ENCODE peak calls at places on chromosomes 3 and 15, in six cellular contexts. Z is endothelial cell of umbilical vein, F is NB4, N is A549, Q is HepG2, A is GM12878. M is an unnamed sample.

GRCh38 chr15:99712415-99712814 is 20.8 kb downstream of the LYSMD4 start:
- DNase-seq in Z (no peak), F (no peak), N (no peak), Q (no peak), A (no peak), M (no peak)

GRCh38 chr15:101276501-101277037 is 716 bp downstream of the SELENOS start:
- DNase-seq in Z (peak; percentile 58), F (peak; percentile 67), N (peak; percentile 52), Q (no peak), A (no peak), M (peak; percentile 42)

GRCh38 chr15:56207092-56207491 is 36.6 kb downstream of the RFX7 start:
- DNase-seq in Z (no peak), F (no peak), N (no peak), Q (no peak), A (peak; percentile 38), M (no peak)

GRCh38 chr3:175818811-175819464 is 959.8 kb downstream of the NAALADL2 start:
- DNase-seq in Z (no peak), F (peak; percentile 7), N (no peak), Q (no peak), A (no peak), M (no peak)

GRCh38 chr15:98760112-98760826 is 111.9 kb downstream of the IGF1R start:
- DNase-seq in Z (no peak), F (no peak), N (no peak), Q (no peak), A (no peak), M (no peak)

GRCh38 chr3:196159952-196160804 is 51.0 kb downstream of the ZDHHC19 start:
- DNase-seq in Z (peak; percentile 34), F (peak; percentile 92), N (no peak), Q (no peak), A (peak; percentile 72), M (peak; percentile 78)

GRCh38 chr3:99145031-99145430 is 243.5 kb upstream of the DCBLD2 start:
- DNase-seq in Z (peak; percentile 55), F (no peak), N (no peak), Q (no peak), A (no peak), M (no peak)

GRCh38 chr3:123341871-123342630 is 106.8 kb downstream of the ADCY5 start:
- DNase-seq in Z (no peak), F (no peak), N (no peak), Q (no peak), A (no peak), M (no peak)

GRCh38 chr3:63791974-63792373 is 27.1 kb upstream of the C3orf49 start:
- DNase-seq in Z (no peak), F (peak; percentile 25), N (peak; percentile 10), Q (no peak), A (no peak), M (no peak)

GRCh38 chr3:179158336-179159039 is 10.3 kb downstream of the PIK3CA start:
- DNase-seq in Z (no peak), F (no peak), N (no peak), Q (no peak), A (no peak), M (no peak)

GRCh38 chr3:120438971-120439370 is 11.8 kb downstream of the FSTL1 start:
- DNase-seq in Z (peak; percentile 95), F (no peak), N (peak; percentile 58), Q (no peak), A (no peak), M (no peak)

GRCh38 chr15:65937476-65937875 is 68.2 kb downstream of the RAB11A start:
- DNase-seq in Z (peak; percentile 11), F (no peak), N (no peak), Q (no peak), A (no peak), M (peak; percentile 48)

GRCh38 chr3:155554777-155555445 is 190.0 kb downstream of the PLCH1 start:
- DNase-seq in Z (no peak), F (peak; percentile 77), N (peak; percentile 85), Q (peak; percentile 67), A (peak; percentile 39), M (no peak)

GRCh38 chr15:79606831-79607355 is 174.8 kb downstream of the MINAR1 start:
- DNase-seq in Z (no peak), F (no peak), N (no peak), Q (no peak), A (no peak), M (no peak)

GRCh38 chr3:46089237-46090011 is 62.1 kb upstream of the XCR1 start:
- DNase-seq in Z (no peak), F (peak; percentile 97), N (peak; percentile 17), Q (no peak), A (peak; percentile 78), M (no peak)

GRCh38 chr15:34588046-34588674 is 4.7 kb upstream of the GOLGA8B start:
- DNase-seq in Z (peak; percentile 74), F (peak; percentile 67), N (peak; percentile 94), Q (peak; percentile 80), A (no peak), M (peak; percentile 75)

DNA sequence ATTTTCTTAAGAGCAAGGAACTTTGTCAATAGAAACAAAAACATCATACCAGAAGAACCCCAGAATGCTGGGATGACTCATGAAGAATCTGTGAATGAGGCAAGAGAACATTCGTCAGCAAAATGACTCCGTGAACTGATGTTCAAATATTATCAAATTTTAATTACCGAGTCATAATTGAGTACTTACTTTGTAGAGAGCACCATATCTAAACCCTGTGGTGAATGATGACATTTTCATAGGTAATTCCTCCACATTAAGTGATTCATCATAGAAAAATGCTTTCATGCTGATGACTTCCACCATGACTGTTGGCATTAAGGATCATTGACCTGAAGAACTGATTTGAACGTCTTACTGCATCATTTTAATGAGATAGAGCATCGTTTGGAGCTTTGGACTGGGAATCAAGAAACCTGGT is 56.3 kb downstream of the PPARG start:
- DNase-seq in Z (no peak), F (no peak), N (peak; percentile 39), Q (no peak), A (no peak), M (no peak)
- TF ChIP-seq MYC in Z (no peak), F (no peak), N (no peak), Q (no peak), A (no peak), M (no peak)

DNA sequence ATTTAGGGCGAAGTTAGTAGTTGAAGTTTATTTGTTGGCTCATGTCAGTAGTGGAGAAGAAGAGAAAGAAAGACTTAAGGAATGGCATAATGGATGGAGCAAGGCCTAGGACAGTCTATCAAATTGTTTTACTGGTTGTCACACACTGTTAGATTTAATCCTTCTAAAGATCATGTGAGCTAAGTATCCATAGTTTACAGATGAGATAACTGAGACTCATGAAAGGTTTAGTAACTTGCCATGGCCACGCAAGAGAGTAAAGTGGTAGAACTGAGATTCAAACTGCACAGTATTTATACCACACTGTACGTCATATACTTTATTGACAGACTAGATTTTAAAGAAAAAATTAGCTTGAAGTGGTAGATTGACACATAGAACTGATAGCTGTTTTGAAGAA is 11.4 kb downstream of the SPRED1 start:
- DNase-seq in Z (no peak), F (no peak), N (no peak), Q (no peak), A (no peak), M (no peak)
- TF ChIP-seq MYC in Z (no peak), F (no peak), N (no peak), Q (no peak), A (no peak), M (no peak)

GRCh38 chr3:194224536-194224935 is 88.6 kb downstream of the HES1 start:
- DNase-seq in Z (no peak), F (no peak), N (no peak), Q (no peak), A (no peak), M (no peak)
- TF ChIP-seq MYC in Z (no peak), F (no peak), N (no peak), Q (no peak), A (no peak), M (no peak)

GRCh38 chr3:141455603-141456327 is 31.1 kb upstream of the RASA2 start:
- DNase-seq in Z (no peak), F (no peak), N (no peak), Q (no peak), A (no peak), M (no peak)

GRCh38 chr3:141454055-141454454 is 32.8 kb upstream of the RASA2 start:
- DNase-seq in Z (no peak), F (no peak), N (no peak), Q (no peak), A (no peak), M (no peak)

GRCh38 chr3:141452773-141453172 is 34.1 kb upstream of the RASA2 start:
- DNase-seq in Z (no peak), F (no peak), N (no peak), Q (no peak), A (no peak), M (no peak)

GRCh38 chr3:141456328-141456689 is 30.5 kb upstream of the RASA2 start:
- DNase-seq in Z (no peak), F (no peak), N (no peak), Q (no peak), A (no peak), M (no peak)

DNA sequence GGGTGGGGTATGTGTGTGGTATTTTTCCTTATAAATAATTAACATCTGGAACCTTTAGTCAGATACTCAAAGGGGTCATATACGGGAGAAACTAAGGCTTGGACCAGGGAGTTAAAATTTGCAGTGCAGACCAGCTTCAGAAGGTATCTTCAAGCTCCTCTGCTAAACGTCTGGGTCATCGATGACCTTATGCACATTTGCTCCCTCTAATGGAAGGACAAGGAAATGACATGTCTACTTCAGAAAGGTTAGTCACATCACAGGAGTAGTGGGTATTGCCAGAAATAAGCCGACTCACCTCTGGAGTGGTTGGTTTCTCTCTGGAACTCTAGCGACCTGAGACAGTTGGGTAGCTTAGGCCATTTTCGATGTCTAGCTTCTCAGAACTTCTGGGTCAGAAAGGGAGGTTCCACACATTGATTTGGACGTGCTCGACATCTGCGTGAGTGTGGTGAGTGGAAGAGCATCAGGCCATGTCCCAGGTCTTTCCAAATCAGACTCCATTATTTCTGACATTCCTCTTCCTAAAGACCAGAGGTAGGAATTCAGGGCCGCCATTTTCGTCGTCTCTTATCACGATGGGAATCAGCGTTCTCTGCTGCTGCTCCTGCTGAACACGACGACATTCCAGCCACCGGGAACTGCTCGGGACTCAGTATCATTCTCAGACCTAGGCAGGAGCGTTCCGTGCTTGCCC is 31.8 kb upstream of the RASA2 start:
- DNase-seq in Z (peak; percentile 71), F (peak; percentile 79), N (peak; percentile 88), Q (peak; percentile 77), A (peak; percentile 53), M (peak; percentile 71)
- TF ChIP-seq MYC in Z (no peak), F (no peak), N (no peak), Q (no peak), A (no peak), M (no peak)

GRCh38 chr3:108183971-108184370 is 38.3 kb downstream of the IFT57 start:
- DNase-seq in Z (no peak), F (no peak), N (no peak), Q (no peak), A (no peak), M (no peak)
- TF ChIP-seq MYC in Z (no peak), F (no peak), N (no peak), Q (no peak), A (no peak), M (no peak)